ENCODE peak calls at places on chromosomes 16 and 17, in ten cellular contexts. P is tibial artery; L is cardiac muscle cell; E is IMR-90; N is PC-3; T is CD4-positive, CD25-positive, alpha-beta regulatory T cell; R is GM23248; M is suprapubic skin; D is small intestine; Y is RWPE2. O is an unnamed sample.

GRCh38 chr16:61792194-61792904 is 243.9 kb downstream of the CDH8 start:
- DNase-seq in P (no peak), L (no peak), E (no peak), N (peak), T (no peak), R (peak), M (no peak), D (no peak), Y (no peak), O (no peak)

GRCh38 chr17:64355536-64356303 is 34.9 kb downstream of the PECAM1 start:
- DNase-seq in P (peak), L (no peak), E (peak), N (peak), T (no peak), R (peak), M (no peak), D (no peak), Y (peak), O (no peak)

GRCh38 chr16:55559233-55559632 is 7.3 kb upstream of the CAPNS2 start:
- DNase-seq in P (no peak), L (no peak), E (peak), N (no peak), T (no peak), R (peak), M (no peak), D (no peak), Y (no peak), O (no peak)

GRCh38 chr16:83147244-83147643 is 520.5 kb downstream of the CDH13 start:
- DNase-seq in P (no peak), L (no peak), E (peak), N (no peak), T (no peak), R (no peak), M (no peak), D (no peak), Y (no peak), O (no peak)

GRCh38 chr16:16099320-16099719 is 124.0 kb downstream of the ABCC6 start:
- DNase-seq in P (no peak), L (no peak), E (no peak), N (peak), T (no peak), R (no peak), M (no peak), D (no peak), Y (no peak), O (no peak)

GRCh38 chr17:68399638-68400403 is 57.5 kb downstream of the WIPI1 start:
- DNase-seq in P (no peak), L (no peak), E (peak), N (peak), T (peak), R (peak), M (no peak), D (no peak), Y (no peak), O (no peak)

GRCh38 chr16:51365715-51366114 is 214.6 kb upstream of the SALL1 start:
- DNase-seq in P (no peak), L (no peak), E (no peak), N (no peak), T (no peak), R (no peak), M (no peak), D (no peak), Y (no peak), O (no peak)

GRCh38 chr17:78854508-78854907 is 13.9 kb upstream of the USP36 start:
- DNase-seq in P (no peak), L (no peak), E (no peak), N (no peak), T (no peak), R (no peak), M (no peak), D (no peak), Y (no peak), O (no peak)

GRCh38 chr17:4073983-4074830 is 68.6 kb downstream of the ZZEF1 start:
- DNase-seq in P (no peak), L (no peak), E (no peak), N (no peak), T (no peak), R (no peak), M (no peak), D (no peak), Y (no peak), O (no peak)

GRCh38 chr17:62033317-62033716 is 31.8 kb downstream of the MED13 start:
- DNase-seq in P (no peak), L (no peak), E (no peak), N (no peak), T (no peak), R (no peak), M (no peak), D (no peak), Y (no peak), O (no peak)

GRCh38 chr17:47915667-47916242 is 19.7 kb downstream of the SP2 start:
- DNase-seq in P (no peak), L (no peak), E (no peak), N (no peak), T (no peak), R (no peak), M (no peak), D (no peak), Y (no peak), O (no peak)

GRCh38 chr17:67132366-67132765 is 88.0 kb downstream of the CACNG1 start:
- DNase-seq in P (no peak), L (no peak), E (no peak), N (no peak), T (no peak), R (no peak), M (no peak), D (no peak), Y (no peak), O (no peak)

GRCh38 chr16:20726661-20727060 is 15.0 kb downstream of the THUMPD1 start:
- DNase-seq in P (no peak), L (no peak), E (no peak), N (no peak), T (no peak), R (no peak), M (no peak), D (no peak), Y (no peak), O (no peak)

GRCh38 chr17:82791532-82791931 is 39.7 kb downstream of the TBCD start:
- DNase-seq in P (no peak), L (no peak), E (peak), N (peak), T (no peak), R (peak), M (no peak), D (no peak), Y (no peak), O (no peak)

GRCh38 chr16:27805828-27806351 is 255.9 kb downstream of the KATNIP start:
- DNase-seq in P (no peak), L (no peak), E (no peak), N (no peak), T (no peak), R (no peak), M (no peak), D (no peak), Y (no peak), O (no peak)

GRCh38 chr16:67666032-67666537 is 465 bp downstream of the ENKD1 start:
- DNase-seq in P (peak), L (peak), E (no peak), N (no peak), T (no peak), R (peak), M (no peak), D (no peak), Y (no peak), O (no peak)

GRCh38 chr16:31430380-31431052 is 2.4 kb upstream of the COX6A2 start:
- DNase-seq in P (peak), L (no peak), E (no peak), N (no peak), T (no peak), R (no peak), M (no peak), D (no peak), Y (no peak), O (no peak)
- H3K27ac ChIP-seq in P (no peak), L (peak), E (no peak), N (no peak), T (no peak), R (no peak), M (no peak), D (no peak), Y (no peak), O (no peak)

GRCh38 chr16:81686391-81687182 is 92.5 kb upstream of the PLCG2 start:
- DNase-seq in P (no peak), L (no peak), E (no peak), N (no peak), T (no peak), R (no peak), M (peak), D (no peak), Y (no peak), O (no peak)

GRCh38 chr16:81681311-81681710 is 97.8 kb upstream of the PLCG2 start:
- DNase-seq in P (no peak), L (no peak), E (no peak), N (no peak), T (no peak), R (no peak), M (no peak), D (no peak), Y (no peak), O (no peak)

GRCh38 chr16:81687183-81687456 is 92.0 kb upstream of the PLCG2 start:
- DNase-seq in P (no peak), L (no peak), E (no peak), N (no peak), T (no peak), R (no peak), M (no peak), D (no peak), Y (no peak), O (no peak)

GRCh38 chr16:81684901-81685300 is 94.2 kb upstream of the PLCG2 start:
- DNase-seq in P (no peak), L (no peak), E (no peak), N (no peak), T (no peak), R (no peak), M (peak), D (no peak), Y (no peak), O (no peak)

GRCh38 chr16:81684242-81684837 is 94.8 kb upstream of the PLCG2 start:
- DNase-seq in P (no peak), L (no peak), E (no peak), N (no peak), T (no peak), R (no peak), M (peak), D (no peak), Y (no peak), O (no peak)
- H3K27ac ChIP-seq in P (no peak), L (no peak), E (no peak), N (no peak), T (no peak), R (no peak), M (no peak), D (no peak), Y (no peak), O (no peak)

GRCh38 chr17:55149485-55149884 is 115.3 kb upstream of the HLF start:
- DNase-seq in P (no peak), L (no peak), E (no peak), N (no peak), T (no peak), R (no peak), M (no peak), D (no peak), Y (no peak), O (no peak)
- H3K27ac ChIP-seq in P (no peak), L (no peak), E (no peak), N (no peak), T (no peak), R (no peak), M (no peak), D (no peak), Y (no peak), O (no peak)

DNA sequence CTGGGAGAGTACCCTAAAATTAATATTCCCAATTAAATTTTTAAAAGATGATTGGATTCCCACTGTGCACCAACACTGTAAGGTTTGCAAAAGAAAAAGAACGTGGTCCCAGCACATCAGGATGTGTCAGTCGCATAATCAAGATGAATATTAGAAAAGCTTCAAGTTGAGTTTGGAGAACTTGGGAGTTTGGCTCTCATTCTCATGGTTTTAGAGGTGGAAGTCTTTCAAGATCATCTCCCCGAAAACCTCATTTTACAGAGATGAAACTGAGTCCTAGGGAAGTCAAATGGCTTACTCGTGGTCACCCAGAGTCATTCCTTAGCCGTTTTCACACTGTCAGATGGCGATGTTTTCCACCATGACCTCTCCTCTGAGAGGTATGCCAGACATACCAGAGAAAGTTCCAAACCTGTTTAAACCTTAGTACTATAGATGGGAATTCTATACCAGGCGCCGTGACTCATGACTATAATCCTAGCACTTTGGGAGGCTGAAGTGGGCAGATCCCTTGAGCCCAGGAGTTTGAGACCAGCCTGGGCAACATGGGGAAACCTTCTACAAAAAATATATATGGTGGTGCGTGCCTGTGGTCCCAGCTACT is 1.2 kb downstream of the SEC14L1 start:
- DNase-seq in P (no peak), L (no peak), E (no peak), N (peak), T (no peak), R (no peak), M (no peak), D (no peak), Y (no peak), O (no peak)
- H3K27ac ChIP-seq in P (peak), L (peak), E (no peak), N (peak), T (peak), R (peak), M (peak), D (peak), Y (peak), O (peak)

GRCh38 chr17:42548993-42549755 is 3.5 kb upstream of the HSD17B1 start:
- DNase-seq in P (no peak), L (no peak), E (no peak), N (no peak), T (no peak), R (no peak), M (no peak), D (peak), Y (no peak), O (no peak)

GRCh38 chr17:42555122-42555622 is 2.4 kb downstream of the HSD17B1 start:
- DNase-seq in P (no peak), L (no peak), E (no peak), N (no peak), T (no peak), R (no peak), M (no peak), D (no peak), Y (no peak), O (no peak)

GRCh38 chr17:42553161-42553818 is 567 bp downstream of the HSD17B1 start:
- DNase-seq in P (no peak), L (no peak), E (no peak), N (no peak), T (no peak), R (no peak), M (no peak), D (no peak), Y (no peak), O (no peak)

GRCh38 chr17:42554250-42555121 is 1.8 kb downstream of the HSD17B1 start:
- DNase-seq in P (peak), L (peak), E (peak), N (peak), T (peak), R (peak), M (peak), D (peak), Y (no peak), O (peak)

DNA sequence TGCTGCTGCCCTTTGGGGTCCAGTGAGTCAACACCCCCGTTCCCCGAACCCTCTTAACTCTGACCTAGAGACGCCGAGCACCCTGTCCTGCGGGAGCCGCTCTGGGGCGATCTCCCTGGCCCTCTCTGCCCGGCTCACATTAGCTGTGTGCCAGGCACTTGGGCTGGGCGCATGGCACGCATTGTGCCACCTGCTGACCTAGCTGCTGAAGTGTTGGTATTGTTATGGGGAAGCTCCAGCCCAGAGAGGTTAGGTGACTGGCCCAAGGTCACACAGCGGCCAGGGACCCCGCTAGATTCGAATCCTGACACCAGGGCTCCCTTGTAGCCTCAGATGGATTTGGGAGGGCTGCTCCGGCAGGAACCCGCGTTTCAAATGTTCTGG is 1.1 kb downstream of the HSD17B1 start:
- DNase-seq in P (no peak), L (no peak), E (no peak), N (peak), T (peak), R (peak), M (no peak), D (peak), Y (no peak), O (peak)
- H3K27ac ChIP-seq in P (peak), L (peak), E (peak), N (no peak), T (peak), R (no peak), M (peak), D (peak), Y (peak), O (peak)

DNA sequence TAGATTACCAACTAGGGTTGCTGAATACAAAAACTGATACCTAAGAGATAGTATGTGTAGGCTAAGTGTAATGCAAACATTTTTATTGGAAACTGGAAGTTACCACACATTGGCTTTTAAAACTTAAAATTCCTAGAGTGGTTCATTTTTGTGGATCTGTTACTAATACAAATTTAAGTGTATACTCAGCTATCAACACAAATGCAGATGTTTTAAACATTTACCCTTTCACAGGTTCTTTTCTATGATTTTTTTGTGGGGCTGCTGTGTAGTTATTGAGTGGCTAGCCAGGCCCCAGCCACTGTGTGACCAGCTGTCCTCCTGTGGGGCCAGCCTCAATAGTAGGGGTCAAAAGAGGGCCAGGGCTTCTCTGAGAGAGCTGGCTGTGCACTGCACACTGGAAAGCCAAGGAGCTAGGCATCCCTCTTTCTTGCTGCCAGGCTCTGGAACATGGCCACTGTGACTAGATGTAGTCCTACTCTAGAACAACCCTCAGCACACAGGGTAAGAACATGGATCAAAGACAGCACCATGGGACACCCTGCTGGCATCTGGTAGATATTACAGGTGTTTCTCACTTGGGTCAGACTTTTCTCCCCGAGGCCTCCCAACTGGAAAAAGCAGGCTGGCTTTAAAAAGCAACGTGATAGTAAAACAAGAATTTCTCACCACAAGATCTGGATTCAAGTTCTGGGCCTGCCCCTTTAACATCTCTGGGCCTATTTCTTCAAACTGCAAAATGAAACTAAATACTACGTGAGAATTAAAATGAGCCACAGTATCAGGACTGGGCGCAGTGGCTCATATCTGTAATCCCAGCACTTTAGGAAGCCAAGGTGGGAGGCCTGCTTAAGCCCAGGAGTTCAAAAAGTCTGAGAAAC is 7.3 kb upstream of the VEZF1 start:
- DNase-seq in P (peak), L (peak), E (peak), N (peak), T (peak), R (peak), M (no peak), D (peak), Y (no peak), O (no peak)
- H3K27ac ChIP-seq in P (peak), L (peak), E (no peak), N (no peak), T (peak), R (peak), M (no peak), D (peak), Y (no peak), O (peak)

GRCh38 chr17:35892091-35892637 is 12.0 kb upstream of the CCL5 start:
- DNase-seq in P (no peak), L (no peak), E (peak), N (no peak), T (peak), R (no peak), M (no peak), D (no peak), Y (no peak), O (no peak)
- H3K27ac ChIP-seq in P (no peak), L (no peak), E (no peak), N (no peak), T (no peak), R (no peak), M (no peak), D (peak), Y (no peak), O (no peak)